ENCODE peak calls at places on chromosomes 11 and 22, in four cellular contexts. G is bronchial epithelial cell, H is A549, Z is NB4. P is an unnamed sample.

GRCh38 chr11:102338479-102339010 is 8.5 kb upstream of the BIRC2 start:
- DNase-seq in G (no peak), H (no peak), Z (no peak), P (no peak)

GRCh38 chr11:85898456-85898855 is 43.3 kb downstream of the CCDC83 start:
- DNase-seq in G (no peak), H (no peak), Z (no peak), P (no peak)

GRCh38 chr11:10351768-10352641 is 47.1 kb downstream of the ADM start:
- DNase-seq in G (peak), H (peak), Z (no peak), P (no peak)

GRCh38 chr11:10670099-10670498 is 23.5 kb downstream of the IRAG1 start:
- DNase-seq in G (no peak), H (no peak), Z (no peak), P (no peak)

GRCh38 chr11:134584706-134585445 is 172.8 kb upstream of the B3GAT1 start:
- DNase-seq in G (no peak), H (no peak), Z (peak), P (no peak)

GRCh38 chr11:69880041-69880802 is 61.0 kb upstream of the FGF3 start:
- DNase-seq in G (no peak), H (no peak), Z (no peak), P (no peak)

GRCh38 chr11:17004486-17005148 is 9.6 kb downstream of the PLEKHA7 start:
- DNase-seq in G (no peak), H (no peak), Z (no peak), P (no peak)

GRCh38 chr22:45023431-45023830 is 13.6 kb upstream of the PHF21B start:
- DNase-seq in G (no peak), H (no peak), Z (no peak), P (no peak)

GRCh38 chr11:97746832-97747231 is 1273.9 kb upstream of the CNTN5 start:
- DNase-seq in G (no peak), H (no peak), Z (no peak), P (no peak)

GRCh38 chr11:44568706-44569473 is 3.4 kb downstream of the CD82 start:
- DNase-seq in G (peak), H (peak), Z (peak), P (peak)

GRCh38 chr11:68166969-68167368 is 45.8 kb upstream of the CHKA start:
- DNase-seq in G (no peak), H (no peak), Z (no peak), P (no peak)

GRCh38 chr11:72972541-72973128 is 158.4 kb downstream of the ATG16L2 start:
- DNase-seq in G (no peak), H (no peak), Z (peak), P (no peak)

GRCh38 chr22:29475550-29475949 is 4.5 kb upstream of the NEFH start:
- DNase-seq in G (no peak), H (no peak), Z (peak), P (no peak)

GRCh38 chr11:86116386-86116726 is 47.5 kb upstream of the PICALM start:
- DNase-seq in G (peak), H (peak), Z (no peak), P (peak)

GRCh38 chr11:116641561-116642045 is 131.2 kb downstream of the BUD13 start:
- DNase-seq in G (peak), H (peak), Z (peak), P (no peak)

GRCh38 chr11:5300246-5300645 is 1.5 kb downstream of the OR51B4 start:
- DNase-seq in G (no peak), H (no peak), Z (no peak), P (no peak)

GRCh38 chr11:9473408-9473807 is 12.6 kb downstream of the ZNF143 start:
- DNase-seq in G (no peak), H (no peak), Z (no peak), P (no peak)

GRCh38 chr22:37703906-37704305 is 7.1 kb downstream of the TRIOBP start:
- DNase-seq in G (no peak), H (no peak), Z (no peak), P (no peak)

GRCh38 chr11:74371269-74372039 is 26.8 kb downstream of the PGM2L1 start:
- DNase-seq in G (peak), H (peak), Z (no peak), P (peak)

GRCh38 chr11:75440960-75441803 is 8.2 kb upstream of the KLHL35 start:
- DNase-seq in G (no peak), H (no peak), Z (no peak), P (no peak)

GRCh38 chr11:79090191-79090590 is 350.6 kb downstream of the TENM4 start:
- DNase-seq in G (peak), H (no peak), Z (no peak), P (no peak)

GRCh38 chr11:68041617-68042218 is 2.9 kb downstream of the TCIRG1 start:
- DNase-seq in G (no peak), H (no peak), Z (peak), P (no peak)

DNA sequence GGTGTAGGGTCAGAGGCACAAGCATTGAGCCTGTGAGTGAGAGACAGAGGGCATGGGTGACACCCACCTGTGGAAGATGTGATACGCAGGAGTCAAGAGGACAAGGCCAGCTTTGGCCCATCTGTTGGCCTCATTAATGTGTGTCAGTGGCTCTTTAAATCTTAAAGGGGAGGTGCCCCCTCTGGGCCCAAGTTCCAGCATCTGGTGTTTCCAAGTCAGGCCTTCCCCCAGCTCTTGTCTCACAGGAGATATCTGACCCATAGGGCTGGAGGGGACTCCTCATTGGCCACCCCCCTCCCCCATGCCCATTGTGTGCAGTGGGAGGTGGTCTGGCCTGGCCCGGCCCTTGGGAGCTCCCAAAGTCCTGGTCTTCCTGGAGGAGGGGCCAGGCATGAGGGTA is 8.9 kb downstream of the KCNK7 start:
- DNase-seq in G (no peak), H (no peak), Z (no peak), P (no peak)
- H3K4me3 ChIP-seq in G (no peak), H (no peak), Z (no peak), P (no peak)

GRCh38 chr11:2929511-2929879 is 275 bp upstream of the PHLDA2 start:
- DNase-seq in G (peak), H (peak), Z (peak), P (no peak)
- H3K4me3 ChIP-seq in G (peak), H (peak), Z (no peak), P (peak)

GRCh38 chr11:27635567-27636037 is 64.7 kb downstream of the BDNF start:
- DNase-seq in G (no peak), H (no peak), Z (no peak), P (no peak)
- H3K4me3 ChIP-seq in G (no peak), H (no peak), Z (no peak), P (no peak)

GRCh38 chr11:64888761-64889511 is 10.5 kb upstream of the EHD1 start:
- DNase-seq in G (no peak), H (peak), Z (no peak), P (no peak)

GRCh38 chr11:64888406-64888757 is 10.0 kb upstream of the EHD1 start:
- DNase-seq in G (no peak), H (no peak), Z (no peak), P (no peak)

GRCh38 chr11:64891215-64891848 is 12.9 kb upstream of the EHD1 start:
- DNase-seq in G (no peak), H (no peak), Z (no peak), P (no peak)

GRCh38 chr11:64891880-64892279 is 13.5 kb upstream of the EHD1 start:
- DNase-seq in G (no peak), H (no peak), Z (no peak), P (no peak)

DNA sequence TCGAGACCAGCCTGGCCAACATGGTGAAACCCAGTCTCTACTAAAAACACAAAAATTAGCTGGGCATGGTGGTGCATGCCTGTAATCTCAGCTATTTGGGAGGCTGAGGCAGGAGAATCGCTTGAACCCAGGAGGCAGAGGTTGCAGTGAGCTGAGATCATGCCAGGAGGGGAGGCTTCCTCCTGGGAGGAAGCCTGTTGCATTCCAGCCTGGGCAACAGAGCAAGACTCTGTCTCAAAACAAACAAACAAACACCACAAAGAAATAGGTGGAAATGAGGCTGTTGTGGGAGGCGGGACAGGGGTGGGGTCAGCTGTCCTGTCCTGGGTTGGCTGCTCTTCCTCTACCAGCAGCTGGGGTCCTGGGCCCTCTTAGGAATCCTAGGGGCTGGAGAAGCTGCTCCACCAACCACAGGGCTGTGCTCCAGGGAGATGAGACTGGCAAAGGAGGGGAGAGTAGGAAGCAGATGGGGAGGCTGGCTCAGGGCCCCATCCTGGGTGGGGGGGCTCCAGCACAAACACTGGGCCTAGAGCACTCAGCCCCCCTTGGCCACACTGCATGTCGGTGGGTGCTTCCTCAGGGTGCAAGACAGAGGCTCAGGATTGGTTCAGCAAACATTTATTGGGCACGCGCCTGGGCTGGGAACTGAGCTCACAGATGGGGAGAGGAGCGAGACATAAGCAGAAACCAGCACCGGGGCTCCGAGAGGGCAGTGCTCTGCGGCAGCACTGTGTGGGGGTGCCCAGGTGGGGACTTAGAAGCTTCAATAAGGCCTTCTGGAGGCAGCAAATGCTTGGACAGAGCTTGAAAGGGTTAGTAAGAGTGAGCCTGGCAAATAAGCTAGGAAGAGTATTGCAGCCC is 11.9 kb upstream of the EHD1 start:
- DNase-seq in G (no peak), H (no peak), Z (no peak), P (no peak)
- H3K4me3 ChIP-seq in G (no peak), H (peak), Z (no peak), P (no peak)

DNA sequence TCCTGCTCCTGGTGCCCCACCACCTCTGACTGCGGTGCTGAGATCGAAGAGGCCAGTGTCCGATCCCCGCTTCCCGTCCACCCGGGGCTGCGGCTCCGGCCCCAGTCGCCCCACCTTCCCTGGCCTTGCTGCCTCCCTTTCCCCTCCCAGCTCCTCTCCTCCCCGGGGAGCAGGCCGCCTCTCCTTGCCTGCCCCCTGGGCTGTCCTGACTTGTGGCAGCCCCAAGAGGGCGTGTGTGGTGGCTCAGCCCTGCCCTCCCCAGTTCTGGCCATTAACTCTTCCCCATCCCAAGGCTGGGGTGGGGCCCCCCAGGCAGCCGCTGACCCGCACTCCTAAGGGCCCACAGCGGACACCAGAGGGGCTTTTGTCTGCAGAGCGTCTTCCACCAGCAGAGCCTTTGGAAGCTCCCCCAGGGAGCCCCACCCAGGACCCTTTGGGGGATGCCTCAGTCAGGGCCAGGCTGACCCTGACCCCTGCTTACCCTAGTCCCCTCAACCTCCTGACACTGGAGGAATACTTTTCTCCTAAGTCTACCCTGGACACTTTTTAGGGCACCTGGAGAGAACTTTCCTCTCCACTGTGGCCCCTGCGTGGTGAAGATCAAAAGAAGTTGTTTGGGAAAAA is 16.7 kb downstream of the RTN4RL2 start:
- DNase-seq in G (no peak), H (peak), Z (peak), P (no peak)
- H3K4me3 ChIP-seq in G (peak), H (peak), Z (no peak), P (peak)

GRCh38 chr11:65452806-65453490 is 30.4 kb downstream of the NEAT1 start:
- DNase-seq in G (peak), H (no peak), Z (no peak), P (no peak)
- H3K4me3 ChIP-seq in G (no peak), H (no peak), Z (no peak), P (no peak)

GRCh38 chr11:93116641-93117577 is 80.9 kb downstream of the SLC36A4 start:
- DNase-seq in G (peak), H (no peak), Z (no peak), P (no peak)
- H3K4me3 ChIP-seq in G (no peak), H (no peak), Z (no peak), P (no peak)

DNA sequence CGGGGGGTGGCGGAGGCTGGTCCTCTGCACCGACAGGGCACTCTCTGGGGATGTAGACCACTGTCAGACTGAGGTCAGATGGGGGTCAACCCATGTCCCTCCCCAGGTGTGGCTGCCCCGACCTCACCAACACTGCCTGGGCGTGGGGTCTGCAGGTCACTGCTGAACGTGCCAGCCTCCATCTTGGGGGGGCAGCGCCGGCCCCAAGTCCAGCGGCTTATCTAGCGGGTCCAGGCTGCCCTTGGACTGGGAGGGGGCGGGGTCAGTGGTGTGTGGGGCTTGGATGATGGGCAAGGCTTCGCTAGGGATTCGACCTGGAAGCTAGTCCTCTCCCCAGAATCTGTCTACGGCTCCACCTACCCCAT is 178.2 kb downstream of the IGLL1 start:
- DNase-seq in G (no peak), H (no peak), Z (no peak), P (no peak)
- H3K4me3 ChIP-seq in G (peak), H (peak), Z (no peak), P (peak)

DNA sequence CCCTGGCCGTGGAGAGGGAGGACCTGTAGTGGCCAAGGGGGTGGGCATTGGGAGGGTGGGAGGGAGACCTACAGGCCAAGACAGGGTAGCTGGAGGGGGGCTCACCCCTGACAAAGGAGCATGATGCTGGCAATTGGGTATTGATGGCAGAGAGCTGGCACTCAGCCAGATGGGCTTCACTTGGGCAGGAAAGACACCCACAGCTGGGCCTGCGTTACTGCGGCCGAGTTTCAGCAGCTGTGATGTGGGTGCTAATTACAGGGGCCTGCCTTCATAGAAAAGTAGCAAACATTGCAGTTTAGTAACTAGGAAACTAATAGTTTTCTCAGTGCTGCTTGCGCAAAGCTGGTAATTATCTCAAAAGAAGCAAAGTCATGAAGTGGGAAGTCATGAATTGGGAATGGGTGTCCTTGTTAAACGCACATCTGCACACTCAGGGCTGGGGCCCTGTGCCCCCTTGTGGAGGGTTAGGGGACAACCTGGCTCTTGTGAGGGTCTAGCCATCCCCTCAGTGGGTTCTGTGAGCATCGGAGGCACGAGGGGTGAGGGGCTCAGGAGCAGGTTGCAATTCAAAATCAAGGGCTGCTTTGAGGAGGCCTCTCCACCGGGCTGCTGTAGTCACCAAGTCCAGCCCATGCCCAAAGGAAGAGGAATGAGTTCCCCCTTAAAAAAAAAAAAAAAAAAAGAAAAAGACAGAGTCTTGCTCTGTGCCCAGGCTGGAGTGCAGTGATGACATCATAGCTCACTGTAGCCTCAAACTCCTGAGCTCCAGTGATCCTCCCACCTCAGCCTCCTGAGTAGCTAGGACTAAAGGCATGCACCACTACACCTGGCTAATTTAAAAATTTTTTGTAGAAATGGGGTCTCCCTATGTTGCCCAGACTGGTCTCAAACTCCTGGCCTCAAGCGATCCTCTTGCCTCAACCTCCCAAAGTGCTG is 24.4 kb upstream of the TXNRD2 start:
- DNase-seq in G (no peak), H (no peak), Z (peak), P (no peak)
- H3K4me3 ChIP-seq in G (no peak), H (no peak), Z (no peak), P (no peak)

GRCh38 chr11:95547974-95548373 is 241.6 kb downstream of the FAM76B start:
- DNase-seq in G (no peak), H (no peak), Z (no peak), P (no peak)

GRCh38 chr11:95545116-95545875 is 244.3 kb downstream of the FAM76B start:
- DNase-seq in G (no peak), H (no peak), Z (peak), P (no peak)

GRCh38 chr11:95547186-95547585 is 242.4 kb downstream of the FAM76B start:
- DNase-seq in G (no peak), H (no peak), Z (no peak), P (no peak)

GRCh38 chr11:95544095-95544795 is 245.3 kb downstream of the FAM76B start:
- DNase-seq in G (peak), H (no peak), Z (no peak), P (no peak)

DNA sequence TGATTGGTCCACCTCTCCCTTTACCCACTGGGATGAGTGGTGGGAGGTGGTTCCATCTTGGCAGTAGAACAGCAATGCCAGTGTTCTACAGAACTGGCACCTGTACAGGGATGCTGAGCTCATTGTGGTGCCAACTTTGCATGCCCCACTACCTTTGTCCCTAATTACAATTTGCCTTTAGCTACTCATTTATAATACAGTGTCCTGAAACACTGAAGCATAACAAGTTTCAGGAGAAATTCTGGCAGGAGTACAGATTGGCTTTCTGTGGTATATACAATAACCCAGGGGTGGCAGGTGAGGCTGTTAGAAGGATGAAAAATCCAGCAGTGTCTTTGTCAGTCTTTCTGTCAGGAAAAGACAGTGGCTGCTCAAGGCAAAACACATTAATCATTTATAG is 240.3 kb downstream of the FAM76B start:
- DNase-seq in G (no peak), H (no peak), Z (no peak), P (no peak)
- H3K4me3 ChIP-seq in G (no peak), H (no peak), Z (no peak), P (no peak)